ENCODE peak calls at places on chromosomes 4 and X, in six cellular contexts. D is suprapubic skin; L is endothelial cell of umbilical vein; V is ascending aorta; H is PC-3; G is CD8-positive, alpha-beta T cell. J is an unnamed sample.

GRCh38 chr4:44632733-44633132 is 18.7 kb downstream of the YIPF7 start:
- DNase-seq in V (no peak), L (no peak), D (no peak), G (no peak), H (no peak), J (no peak)

GRCh38 chrX:80576815-80577533 is 156.7 kb downstream of the TENT5D start:
- DNase-seq in G (no peak), L (no peak), H (peak; percentile 1), V (no peak), D (peak; percentile 40), J (no peak)

GRCh38 chr4:60822986-60823385 is 377.1 kb upstream of the ADGRL3 start:
- DNase-seq in H (no peak), V (no peak), G (no peak), D (no peak), L (no peak), J (no peak)

GRCh38 chr4:112817933-112818921 is 181.3 kb downstream of the LARP7 start:
- DNase-seq in L (peak; percentile 27), H (peak; percentile 34), V (peak; percentile 40), G (no peak), D (peak; percentile 89), J (peak; percentile 1)

GRCh38 chrX:77493677-77494553 is 46.7 kb downstream of the FGF16 start:
- DNase-seq in H (peak; percentile 66), V (no peak), G (no peak), L (no peak), D (no peak), J (no peak)

GRCh38 chr4:87532907-87533306 is 3.7 kb upstream of the SPARCL1 start:
- DNase-seq in V (no peak), H (no peak), G (no peak), L (no peak), D (no peak), J (no peak)

GRCh38 chr4:60500860-60501259 is 699.3 kb upstream of the ADGRL3 start:
- DNase-seq in H (no peak), G (no peak), D (no peak), L (no peak), V (no peak), J (no peak)

GRCh38 chr4:98338761-98339438 is 77.7 kb downstream of the RAP1GDS1 start:
- DNase-seq in L (no peak), D (no peak), V (no peak), H (no peak), G (no peak), J (no peak)

GRCh38 chr4:13892739-13893105 is 265.2 kb upstream of the BOD1L1 start:
- DNase-seq in L (peak; percentile 6), G (no peak), V (no peak), H (peak; percentile 26), D (no peak), J (no peak)

GRCh38 chr4:155805016-155805415 is 46.2 kb downstream of the GUCY1B1 start:
- DNase-seq in D (no peak), L (peak; percentile 66), V (no peak), G (no peak), H (peak; percentile 59), J (no peak)

GRCh38 chr4:87041142-87041541 is 106.3 kb downstream of the AFF1 start:
- DNase-seq in D (no peak), L (no peak), H (no peak), G (no peak), V (no peak), J (no peak)

GRCh38 chr4:65467280-65467679 is 203.0 kb downstream of the EPHA5 start:
- DNase-seq in V (no peak), L (no peak), D (no peak), G (no peak), H (no peak), J (no peak)

GRCh38 chr4:47824844-47825243 is 13.0 kb downstream of the CORIN start:
- DNase-seq in D (no peak), H (no peak), V (no peak), G (no peak), L (no peak), J (no peak)

GRCh38 chr4:142414336-142414945 is 431.7 kb downstream of the INPP4B start:
- DNase-seq in H (no peak), V (no peak), D (no peak), L (no peak), G (no peak), J (no peak)

GRCh38 chr4:5341151-5341925 is 290.1 kb downstream of the STK32B start:
- DNase-seq in L (no peak), G (no peak), H (no peak), D (no peak), V (no peak), J (no peak)

GRCh38 chrX:129565046-129565649 is 25.1 kb downstream of the OCRL start:
- DNase-seq in G (no peak), H (no peak), D (no peak), V (no peak), L (no peak), J (no peak)

GRCh38 chrX:54950730-54951375 is 30.2 kb downstream of the TRO start:
- DNase-seq in L (no peak), V (no peak), G (no peak), D (no peak), H (no peak), J (no peak)

GRCh38 chrX:19725545-19726102 is 161.8 kb downstream of the SH3KBP1 start:
- DNase-seq in V (no peak), H (no peak), L (no peak), D (no peak), G (no peak), J (peak; percentile 55)

GRCh38 chr4:98447648-98448047 is 186.5 kb downstream of the RAP1GDS1 start:
- DNase-seq in L (no peak), G (no peak), D (no peak), H (no peak), V (no peak), J (no peak)

GRCh38 chr4:139568206-139568969 is 12.4 kb upstream of the SETD7 start:
- DNase-seq in L (no peak), V (no peak), H (no peak), G (no peak), D (no peak), J (no peak)

GRCh38 chr4:142358656-142359055 is 487.4 kb downstream of the INPP4B start:
- DNase-seq in H (no peak), D (no peak), V (no peak), G (no peak), L (no peak), J (no peak)

GRCh38 chr4:2937986-2938385 is 25.2 kb downstream of the NOP14 start:
- DNase-seq in G (no peak), L (no peak), V (no peak), H (no peak), D (no peak), J (no peak)

GRCh38 chr4:3697033-3697432 is 69.2 kb upstream of the ADRA2C start:
- DNase-seq in H (no peak), D (no peak), V (no peak), L (no peak), G (no peak), J (no peak)

GRCh38 chr4:101953949-101954348 is 163.4 kb downstream of the BANK1 start:
- DNase-seq in D (no peak), L (peak; percentile 25), H (peak; percentile 62), V (no peak), G (no peak), J (no peak)

GRCh38 chrX:24364326-24364725 is 3.9 kb downstream of the SUPT20HL1 start:
- DNase-seq in V (no peak), G (no peak), D (no peak), H (no peak), L (no peak), J (no peak)

GRCh38 chr4:114481856-114482255 is 116.8 kb upstream of the UGT8 start:
- DNase-seq in G (no peak), L (no peak), V (no peak), D (no peak), H (no peak), J (no peak)

GRCh38 chrX:154494715-154495114 is 4.3 kb upstream of the SLC10A3 start:
- DNase-seq in L (no peak), V (no peak), G (no peak), D (no peak), H (no peak), J (no peak)

GRCh38 chr4:146263785-146264184 is 49.4 kb downstream of the REELD1 start:
- DNase-seq in L (no peak), G (no peak), V (no peak), D (no peak), H (no peak), J (no peak)

GRCh38 chr4:5460106-5460801 is 248.1 kb downstream of the EVC2 start:
- DNase-seq in G (no peak), L (peak; percentile 7), V (no peak), D (no peak), H (peak; percentile 32), J (no peak)

GRCh38 chr4:151316645-151317044 is 8.8 kb downstream of the SH3D19 start:
- DNase-seq in H (no peak), L (no peak), V (no peak), D (no peak), G (no peak), J (no peak)
- H3K36me3 ChIP-seq in H (no peaks in the 10 kb centered on the region), L (no peaks in the 10 kb centered on the region), V (no peaks in the 10 kb centered on the region), D (no peaks in the 10 kb centered on the region), G (no peaks in the 10 kb centered on the region), J (no peaks in the 10 kb centered on the region)

GRCh38 chr4:121953860-121954259 is 2.0 kb upstream of the TRPC3 start:
- DNase-seq in L (no peak), V (no peak), D (no peak), H (no peak), G (no peak), J (no peak)

GRCh38 chr4:121952290-121952689 is 430 bp upstream of the TRPC3 start:
- DNase-seq in D (no peak), G (no peak), H (no peak), L (no peak), V (no peak), J (no peak)

GRCh38 chr4:121958777-121959176 is 6.9 kb upstream of the TRPC3 start:
- DNase-seq in G (no peak), H (no peak), D (no peak), V (no peak), L (no peak), J (no peak)

GRCh38 chr4:121960801-121961200 is 8.9 kb upstream of the TRPC3 start:
- DNase-seq in L (no peak), V (no peak), D (no peak), H (no peak), G (no peak), J (no peak)

GRCh38 chr4:121957266-121957665 is 5.4 kb upstream of the TRPC3 start:
- DNase-seq in D (no peak), V (no peak), L (no peak), G (no peak), H (no peak), J (no peak)
- H3K27ac ChIP-seq in D (no peak overlapping the region), V (no peak overlapping the region), L (no peak overlapping the region), G (no peak overlapping the region), H (no peak overlapping the region), J (no peak overlapping the region)

GRCh38 chr4:82861529-82861928 is 29.4 kb downstream of the SEC31A start:
- DNase-seq in L (no peak), V (no peak), H (no peak), G (no peak), D (no peak), J (no peak)
- H3K36me3 ChIP-seq in L (peaks cover 18% of the 10 kb centered on the region), V (peaks cover 59% of the 10 kb centered on the region), H (peaks cover 35% of the 10 kb centered on the region), G (peaks cover 25% of the 10 kb centered on the region), D (peaks cover 60% of the 10 kb centered on the region), J (peaks cover 51% of the 10 kb centered on the region)

GRCh38 chr4:119016636-119017035 is 119.0 kb upstream of the MYOZ2 start:
- DNase-seq in H (no peak), G (no peak), L (no peak), V (no peak), D (no peak), J (no peak)
- H3K27ac ChIP-seq in H (no peak overlapping the region), G (no peak overlapping the region), L (no peak overlapping the region), V (peak overlapping the region; percentile 80), D (no peak overlapping the region), J (no peak overlapping the region)